ENCODE peak calls at places on chromosomes 5 and 9, in four cellular contexts. X, Q, S and M are unnamed samples.

GRCh38 chr9:84941812-84942211 is 272.3 kb downstream of the NTRK2 start:
- DNase-seq in S (no peak), X (no peak), Q (no peak), M (no peak)

GRCh38 chr9:91187965-91188344 is 173.8 kb downstream of the AUH start:
- DNase-seq in S (no peak), X (no peak), Q (no peak), M (no peak)

GRCh38 chr9:79709945-79710674 is 138.3 kb downstream of the TLE4 start:
- DNase-seq in X (no peak), Q (no peak), S (no peak), M (no peak)

GRCh38 chr9:107426126-107426525 is 63.4 kb downstream of the KLF4 start:
- DNase-seq in X (no peak), S (no peak), Q (no peak), M (no peak)

GRCh38 chr5:95583992-95584391 is 29.1 kb downstream of the ARSK start:
- DNase-seq in Q (no peak), X (peak; percentile 11), S (no peak), M (no peak)

GRCh38 chr5:9283021-9283420 is 262.9 kb downstream of the SEMA5A start:
- DNase-seq in X (no peak), S (no peak), Q (no peak), M (no peak)

GRCh38 chr9:110192531-110193326 is 15.2 kb downstream of the C9orf152 start:
- DNase-seq in X (peak; percentile 67), S (no peak), Q (peak; percentile 23), M (peak; percentile 57)

GRCh38 chr5:89044665-89045200 is 161.7 kb upstream of the MEF2C start:
- DNase-seq in S (no peak), X (no peak), Q (no peak), M (no peak)

GRCh38 chr9:20848490-20848889 is 164.4 kb downstream of the FOCAD start:
- DNase-seq in X (no peak), Q (no peak), S (no peak), M (no peak)

GRCh38 chr9:127185931-127186781 is 63.7 kb upstream of the ANGPTL2 start:
- DNase-seq in X (peak; percentile 77), S (peak; percentile 20), Q (no peak), M (no peak)

GRCh38 chr9:92716557-92716956 is 46.6 kb upstream of the IPPK start:
- DNase-seq in S (peak; percentile 47), X (peak; percentile 50), Q (peak; percentile 42), M (peak; percentile 55)

GRCh38 chr9:18202924-18203323 is 271.0 kb upstream of the ADAMTSL1 start:
- DNase-seq in X (no peak), S (peak; percentile 2), Q (no peak), M (no peak)

GRCh38 chr5:121918238-121918637 is 43.5 kb upstream of the SRFBP1 start:
- DNase-seq in Q (no peak), X (no peak), S (no peak), M (no peak)

GRCh38 chr9:108445431-108446018 is 410.3 kb downstream of the ACTL7B start:
- DNase-seq in Q (no peak), S (peak; percentile 99), X (no peak), M (no peak)

GRCh38 chr9:121837113-121838010 is 185.9 kb downstream of the DAB2IP start:
- DNase-seq in Q (no peak), S (no peak), X (no peak), M (no peak)

GRCh38 chr9:77697238-77697984 is 49.3 kb upstream of the GNA14 start:
- DNase-seq in S (no peak), Q (no peak), X (no peak), M (no peak)

GRCh38 chr5:9126490-9126889 is 419.4 kb downstream of the SEMA5A start:
- DNase-seq in X (no peak), Q (no peak), S (no peak), M (no peak)

GRCh38 chr5:185095-186070 is 5.9 kb upstream of the LRRC14B start:
- DNase-seq in X (no peak), S (no peak), Q (no peak), M (no peak)

GRCh38 chr5:143569213-143569663 is 165.8 kb upstream of the NR3C1 start:
- DNase-seq in Q (no peak), X (no peak), S (peak; percentile 82), M (no peak)

GRCh38 chr5:66415208-66415607 is 181.0 kb upstream of the MAST4 start:
- DNase-seq in Q (peak; percentile 4), X (peak; percentile 7), S (no peak), M (peak; percentile 4)

GRCh38 chr5:111461261-111461671 is 51.1 kb downstream of the STARD4 start:
- DNase-seq in X (no peak), S (no peak), Q (peak; percentile 40), M (no peak)

GRCh38 chr5:116068028-116068632 is 16.7 kb upstream of the COMMD10 start:
- DNase-seq in X (peak; percentile 61), Q (peak; percentile 60), S (peak; percentile 44), M (peak; percentile 70)

GRCh38 chr9:37390759-37391158 is 31.7 kb upstream of the GRHPR start:
- DNase-seq in Q (peak; percentile 44), S (peak; percentile 30), X (no peak), M (peak; percentile 15)

GRCh38 chr5:35117960-35118359 is 70.2 kb upstream of the AGXT2 start:
- DNase-seq in S (no peak), Q (no peak), X (no peak), M (no peak)

GRCh38 chr9:21392270-21392669 is 7.1 kb upstream of the IFNA2 start:
- DNase-seq in X (no peak), S (peak; percentile 56), Q (peak; percentile 83), M (peak; percentile 65)

GRCh38 chr5:89034588-89034987 is 151.6 kb upstream of the MEF2C start:
- DNase-seq in X (no peak), Q (no peak), S (no peak), M (no peak)

GRCh38 chr5:74206571-74207550 is 433.7 kb downstream of the ENC1 start:
- DNase-seq in S (no peak), X (peak; percentile 85), Q (no peak), M (no peak)

GRCh38 chr5:160539431-160539830 is 117.8 kb downstream of the PTTG1 start:
- DNase-seq in X (no peak), S (no peak), Q (no peak), M (no peak)

GRCh38 chr9:121556580-121556979 is 56.9 kb upstream of the GGTA1 start:
- DNase-seq in X (no peak), S (no peak), Q (peak; percentile 44), M (no peak)

GRCh38 chr9:87498046-87498815 is 564 bp downstream of the DAPK1 start:
- DNase-seq in S (peak; percentile 48), Q (peak; percentile 57), X (peak; percentile 57), M (no peak)

GRCh38 chr5:99032234-99033013 is 103.6 kb upstream of the CHD1 start:
- DNase-seq in Q (peak; percentile 76), X (peak; percentile 86), S (peak; percentile 74), M (peak; percentile 76)
- H3K4me3 ChIP-seq in Q (peak overlapping the region; percentile 25), X (no peak overlapping the region), S (peak overlapping the region; percentile 69), M (peak overlapping the region; percentile 62)

DNA sequence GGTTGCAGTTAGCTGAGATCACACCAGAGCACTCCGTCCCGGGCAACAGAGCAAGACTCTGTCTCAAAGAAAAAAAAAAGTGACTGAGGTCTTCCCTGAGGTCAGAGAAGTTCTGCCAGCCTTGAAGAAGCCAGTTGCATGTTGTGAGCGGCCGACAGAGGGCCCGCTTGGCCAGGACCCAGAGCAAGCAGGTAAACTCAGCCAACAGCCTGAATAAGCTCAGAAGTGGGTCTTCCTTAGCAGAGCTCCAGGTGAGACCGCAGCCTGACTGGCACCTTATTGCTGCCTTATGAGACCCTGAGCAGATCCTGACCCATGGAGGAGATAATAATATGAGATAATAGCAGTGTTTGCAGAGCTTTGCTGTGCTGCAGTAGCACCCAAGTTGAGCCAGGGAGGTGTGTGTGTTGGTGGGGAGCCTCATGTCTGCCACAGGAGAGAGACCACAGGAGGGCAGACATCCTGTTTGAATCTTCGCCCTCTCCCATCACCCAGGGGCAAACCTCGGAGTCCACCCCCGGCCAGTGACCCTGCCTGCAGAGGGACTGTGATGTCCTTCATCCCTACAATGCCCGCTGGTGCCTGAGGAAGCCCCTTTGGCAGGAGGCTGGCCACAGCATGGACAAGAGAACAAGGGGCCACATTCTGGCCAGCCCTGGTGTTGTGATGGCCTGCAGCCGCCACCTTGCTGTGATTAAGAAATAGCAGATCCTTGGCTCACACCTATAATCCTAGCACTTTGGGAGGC is 10.8 kb upstream of the BARX1 start:
- DNase-seq in X (no peak), S (no peak), Q (no peak), M (no peak)
- TF ChIP-seq CTCF in X (no peak), S (peak; percentile 50), Q (no peak), M (no peak)

GRCh38 chr9:95060916-95061315 is 256.6 kb downstream of the FANCC start:
- DNase-seq in X (no peak), S (no peak), Q (no peak), M (no peak)

GRCh38 chr9:95057121-95057520 is 260.4 kb downstream of the FANCC start:
- DNase-seq in Q (no peak), X (peak; percentile 13), S (no peak), M (no peak)

GRCh38 chr9:95060246-95060645 is 257.3 kb downstream of the FANCC start:
- DNase-seq in Q (no peak), X (no peak), S (no peak), M (no peak)

GRCh38 chr9:95058121-95058785 is 259.3 kb downstream of the FANCC start:
- DNase-seq in S (no peak), X (no peak), Q (no peak), M (no peak)

GRCh38 chr9:95058795-95059386 is 258.6 kb downstream of the FANCC start:
- DNase-seq in S (no peak), X (no peak), Q (no peak), M (no peak)
- TF ChIP-seq MYC in S (no peak), X (no peak), Q (no peak), M (no peak)

GRCh38 chr5:141421489-141421855 is 621 bp downstream of the PCDHGA11 start:
- DNase-seq in Q (no peak), X (no peak), S (no peak), M (no peak)

GRCh38 chr5:141419074-141419880 is 1.6 kb upstream of the PCDHGA11 start:
- DNase-seq in S (no peak), Q (no peak), X (no peak), M (no peak)

GRCh38 chr5:141422742-141423291 is 2.0 kb downstream of the PCDHGA11 start:
- DNase-seq in X (no peak), Q (no peak), S (no peak), M (no peak)

GRCh38 chr5:141420855-141421488 is at the start of gene PCDHGA11:
- DNase-seq in Q (peak; percentile 14), X (peak; percentile 78), S (no peak), M (peak; percentile 72)
- H3K4me3 ChIP-seq in Q (no peak within 1 kb of the TSS), X (peak within 1 kb of the TSS; percentile 39), S (no peak within 1 kb of the TSS), M (peak within 1 kb of the TSS; percentile 61)

GRCh38 chr5:44860267-44860666 is 51.5 kb downstream of the MRPS30 start:
- DNase-seq in Q (no peak), S (no peak), X (no peak), M (no peak)

GRCh38 chr5:44868541-44868940 is 59.8 kb downstream of the MRPS30 start:
- DNase-seq in Q (no peak), S (no peak), X (peak; percentile 64), M (no peak)

GRCh38 chr5:44862808-44863207 is 54.1 kb downstream of the MRPS30 start:
- DNase-seq in Q (peak; percentile 33), S (no peak), X (peak; percentile 28), M (peak; percentile 9)
- TF ChIP-seq CTCF in Q (peak; percentile 54), S (peak; percentile 18), X (no peak), M (peak; percentile 2)

GRCh38 chr5:179311091-179311470 is 34.2 kb downstream of the ADAMTS2 start:
- DNase-seq in X (no peak), S (no peak), Q (no peak), M (no peak)
- TF ChIP-seq MYC in X (no peak), S (no peak), Q (no peak), M (no peak)

GRCh38 chr5:135557034-135557838 is 21.5 kb upstream of the NEUROG1 start:
- DNase-seq in X (no peak), S (no peak), Q (no peak), M (no peak)
- H3K4me3 ChIP-seq in X (no peak overlapping the region), S (no peak overlapping the region), Q (no peak overlapping the region), M (no peak overlapping the region)